ENCODE peak calls at places on chromosomes 16 and 17, in nine cellular contexts. A is choroid plexus epithelial cell; E is activated T-cell treated with anti-CD3 and anti-CD28 coated beads, Interleukin-2, amount 50 U/mL, for 72 hours; J is germinal center; N is NCI-H2171 treated with DMSO at 0.1 percent for 48 hours; Y is K562; L is iris pigment epithelial cell; D is AG09319; O is HCEC 1CT. H is an unnamed sample.

GRCh38 chr16:85296859-85297698 is 184.8 kb upstream of the CIBAR2 start:
- DNase-seq in A (no peak), E (peak), J (peak), N (no peak), Y (peak), L (peak), D (no peak), O (no peak), H (no peak)

GRCh38 chr16:67283039-67283825 is 3.9 kb downstream of the PLEKHG4 start:
- DNase-seq in A (peak), E (no peak), J (no peak), N (no peak), Y (no peak), L (peak), D (no peak), O (peak), H (no peak)

GRCh38 chr17:2853111-2853721 is 57.0 kb downstream of the RAP1GAP2 start:
- DNase-seq in A (peak), E (peak), J (no peak), N (no peak), Y (no peak), L (peak), D (no peak), O (peak), H (no peak)

GRCh38 chr17:82370471-82371332 is 863 bp upstream of the UTS2R start:
- DNase-seq in A (peak), E (peak), J (no peak), N (no peak), Y (no peak), L (no peak), D (no peak), O (no peak), H (no peak)

GRCh38 chr16:81096715-81097208 is 567 bp upstream of the GCSH start:
- DNase-seq in A (no peak), E (no peak), J (no peak), N (no peak), Y (no peak), L (no peak), D (no peak), O (no peak), H (no peak)

GRCh38 chr17:34740936-34741515 is 161.6 kb downstream of the TMEM132E start:
- DNase-seq in A (no peak), E (no peak), J (no peak), N (no peak), Y (no peak), L (no peak), D (no peak), O (no peak), H (no peak)

GRCh38 chr16:69465881-69466280 is 41.5 kb downstream of the CYB5B start:
- DNase-seq in A (no peak), E (no peak), J (no peak), N (no peak), Y (no peak), L (no peak), D (no peak), O (no peak), H (no peak)

GRCh38 chr16:74773431-74774222 is 993 bp downstream of the FA2H start:
- DNase-seq in A (no peak), E (no peak), J (no peak), N (no peak), Y (no peak), L (no peak), D (no peak), O (no peak), H (no peak)

GRCh38 chr17:71656987-71657858 is 463.6 kb upstream of the SOX9 start:
- DNase-seq in A (no peak), E (no peak), J (no peak), N (no peak), Y (no peak), L (no peak), D (no peak), O (no peak), H (no peak)

H was measured in GM04503.